ENCODE peak calls at places on chromosomes 13 and 19, in four cellular contexts. H is H1, N is IMR-90, V is trophoblast cell. W is an unnamed sample.

GRCh38 chr13:22287343-22287922 is 616.6 kb downstream of the FGF9 start:
- DNase-seq in H (no peak), N (no peak), V (no peak), W (no peak)

GRCh38 chr19:46898731-46899130 is 37.9 kb downstream of the ARHGAP35 start:
- DNase-seq in H (no peak), N (peak), V (no peak), W (no peak)

GRCh38 chr19:49020931-49021895 is 2.9 kb downstream of the CGB3 start:
- DNase-seq in H (no peak), N (peak), V (no peak), W (no peak)

GRCh38 chr13:100363351-100363750 is 225.2 kb downstream of the GGACT start:
- DNase-seq in H (no peak), N (peak), V (no peak), W (no peak)

GRCh38 chr19:46839752-46840151 is 10.9 kb downstream of the AP2S1 start:
- DNase-seq in H (no peak), N (no peak), V (no peak), W (no peak)

GRCh38 chr13:81597101-81597500 is 1256.2 kb upstream of the SPRY2 start:
- DNase-seq in H (no peak), N (no peak), V (no peak), W (no peak)

GRCh38 chr13:64278493-64278892 is 2862.8 kb upstream of the PCDH20 start:
- DNase-seq in H (no peak), N (peak), V (peak), W (no peak)

GRCh38 chr13:100130092-100130491 is 41.2 kb downstream of the PCCA start:
- DNase-seq in H (no peak), N (no peak), V (no peak), W (no peak)

GRCh38 chr19:50003810-50004419 is 21.3 kb downstream of the VRK3 start:
- DNase-seq in H (no peak), N (peak), V (peak), W (no peak)

GRCh38 chr13:49958321-49958720 is 22.2 kb upstream of the SPRYD7 start:
- DNase-seq in H (no peak), N (peak), V (no peak), W (no peak)

GRCh38 chr13:41458939-41459753 is 1.8 kb downstream of the RGCC start:
- DNase-seq in H (peak), N (peak), V (peak), W (no peak)

GRCh38 chr13:75175575-75175974 is 306.4 kb downstream of the TBC1D4 start:
- DNase-seq in H (no peak), N (peak), V (no peak), W (no peak)

GRCh38 chr19:36142046-36142445 is 2.2 kb downstream of the CAPNS1 start:
- DNase-seq in H (no peak), N (no peak), V (no peak), W (no peak)

GRCh38 chr13:33800646-33801186 is 17.2 kb upstream of the RFC3 start:
- DNase-seq in H (no peak), N (no peak), V (no peak), W (no peak)

GRCh38 chr13:99392126-99392805 is 85.1 kb upstream of the GPR183 start:
- DNase-seq in H (no peak), N (no peak), V (no peak), W (no peak)

GRCh38 chr13:100490692-100491091 is 97.9 kb downstream of the GGACT start:
- DNase-seq in H (peak), N (no peak), V (no peak), W (no peak)

DNA sequence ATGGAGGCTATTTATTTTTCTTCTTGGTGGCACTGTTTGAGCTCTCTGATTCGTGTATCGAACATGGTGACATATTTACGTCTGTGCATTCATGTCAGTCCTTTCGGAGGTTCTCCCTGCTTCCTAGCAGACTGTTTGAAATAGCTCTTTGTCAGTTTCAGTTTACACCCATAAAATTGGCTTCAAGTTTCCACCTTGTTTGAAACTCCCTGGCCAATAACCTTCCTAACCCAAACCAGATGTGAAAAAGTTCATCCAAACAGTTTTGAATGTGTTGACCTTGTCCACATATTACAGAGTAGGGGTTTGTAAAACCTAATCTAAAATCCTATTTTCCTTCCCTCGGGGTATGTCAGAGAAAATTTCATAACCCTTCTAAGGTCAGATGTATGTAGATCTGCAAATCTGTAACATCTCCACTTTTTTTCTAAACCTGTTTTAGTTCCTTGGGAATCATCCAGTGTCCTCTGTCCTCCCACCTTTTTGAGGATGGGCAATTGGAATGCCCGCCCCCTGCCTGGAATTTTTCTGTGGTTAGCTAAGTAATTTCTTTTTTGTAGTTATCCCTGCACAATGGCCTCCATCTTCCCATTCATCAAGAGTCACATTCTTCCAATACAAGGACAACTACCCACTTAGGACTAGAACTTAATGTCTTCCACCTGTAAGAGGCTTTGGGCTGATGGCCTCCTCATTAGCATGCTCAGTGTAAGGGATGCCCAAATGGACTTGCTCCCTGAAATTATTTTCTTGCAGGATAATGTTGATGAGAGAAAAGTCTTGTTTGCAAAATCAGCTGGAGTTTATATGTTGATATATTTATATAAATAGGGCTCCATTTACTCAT is 499.8 kb downstream of the GPC6 start:
- DNase-seq in H (no peak), N (no peak), V (no peak), W (no peak)
- H2BK120ac ChIP-seq in H (no peak), N (peak), V (no peak), W (no peak)

GRCh38 chr19:56110515-56111448 is 10.3 kb downstream of the ZNF787 start:
- DNase-seq in H (no peak), N (peak), V (no peak), W (no peak)
- H2BK5ac ChIP-seq in H (peak), N (peak), V (no peak), W (peak)

GRCh38 chr13:72781461-72782439 is at the start of the genes DIS3 and PIBF1:
- DNase-seq in H (peak), N (peak), V (peak), W (peak)
- H2BK120ac ChIP-seq in H (no peak), N (peak), V (peak), W (no peak)

GRCh38 chr19:39409207-39409885 is 2.7 kb downstream of the ZFP36 start:
- DNase-seq in H (peak), N (peak), V (peak), W (no peak)

GRCh38 chr19:39410620-39411005 is 1.9 kb upstream of the PLEKHG2 start:
- DNase-seq in H (peak), N (no peak), V (no peak), W (no peak)

GRCh38 chr19:39408392-39409206 is 2.0 kb downstream of the ZFP36 start:
- DNase-seq in H (peak), N (peak), V (peak), W (no peak)

GRCh38 chr19:39411006-39411831 is 1.2 kb upstream of the PLEKHG2 start:
- DNase-seq in H (peak), N (peak), V (peak), W (no peak)

GRCh38 chr19:39409886-39410619 is 2.4 kb upstream of the PLEKHG2 start:
- DNase-seq in H (peak), N (no peak), V (peak), W (no peak)
- H2BK5ac ChIP-seq in H (peak), N (peak), V (peak), W (no peak)

DNA sequence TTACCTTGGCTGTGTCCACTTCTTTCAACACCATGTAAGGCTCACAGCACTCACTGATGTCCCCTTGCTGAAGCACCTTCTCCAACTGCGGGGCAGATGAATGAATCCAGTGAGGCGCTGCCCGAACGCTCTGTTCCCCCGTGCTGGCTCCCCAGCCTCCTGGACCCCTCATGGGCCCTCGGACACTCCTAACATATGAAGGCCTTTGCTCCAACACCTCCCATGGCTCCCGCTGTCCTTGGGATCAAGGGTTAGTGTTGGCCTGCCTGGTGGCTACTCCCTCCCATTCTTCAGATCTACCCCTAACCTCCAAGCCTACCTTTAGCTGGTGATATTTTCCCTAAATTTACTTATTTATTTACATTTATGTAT is 4.4 kb downstream of the ANGPTL8 start:
- DNase-seq in H (no peak), N (no peak), V (no peak), W (no peak)
- H2BK120ac ChIP-seq in H (no peak), N (peak), V (no peak), W (no peak)

GRCh38 chr13:48853381-48854102 is 122.2 kb upstream of the FNDC3A start:
- DNase-seq in H (no peak), N (peak), V (peak), W (no peak)
- H2BK5ac ChIP-seq in H (no peak), N (no peak), V (no peak), W (no peak)

GRCh38 chr13:90708159-90708558 is 639.3 kb upstream of the MIR17HG start:
- DNase-seq in H (no peak), N (no peak), V (no peak), W (no peak)
- H2BK120ac ChIP-seq in H (no peak), N (no peak), V (no peak), W (no peak)

GRCh38 chr13:95262837-95263381 is 38.3 kb downstream of the ABCC4 start:
- DNase-seq in H (no peak), N (no peak), V (no peak), W (no peak)

GRCh38 chr13:95261956-95262355 is 39.3 kb downstream of the ABCC4 start:
- DNase-seq in H (no peak), N (no peak), V (no peak), W (no peak)

GRCh38 chr13:95264225-95264624 is 37.0 kb downstream of the ABCC4 start:
- DNase-seq in H (no peak), N (no peak), V (no peak), W (no peak)

GRCh38 chr13:95269756-95270155 is 31.5 kb downstream of the ABCC4 start:
- DNase-seq in H (no peak), N (no peak), V (no peak), W (no peak)

GRCh38 chr13:95267662-95268369 is 33.4 kb downstream of the ABCC4 start:
- DNase-seq in H (no peak), N (peak), V (no peak), W (no peak)
- H2BK5ac ChIP-seq in H (no peak), N (peak), V (no peak), W (no peak)

W was measured in neuronal stem cell.